ENCODE peak calls at places on chromosomes 7 and 10, in ten cellular contexts. J is fibroblast of the aortic adventitia; O is OCI-M1; Y is heart right ventricle; M is AG08396; U is stimulated activated CD4-positive, alpha-beta T cell treated with anti-CD3 and anti-CD28 coated beads, TNF-alpha, amount 100 ng/mL, for 1 hour; V is A549; X is NCI-H2081; R is HL-60; L is A172. B is an unnamed sample.

GRCh38 chr10:75137533-75138438 is 26.3 kb downstream of the SAMD8 start:
- DNase-seq in O (peak), L (peak), M (peak), Y (no peak), J (peak), U (no peak), V (peak), R (no peak), X (no peak), B (no peak)

GRCh38 chr7:155692317-155692716 is 47.9 kb downstream of the RBM33 start:
- DNase-seq in X (peak), R (no peak), Y (no peak), J (no peak), V (no peak), O (no peak), U (no peak), L (no peak), M (no peak), B (no peak)

GRCh38 chr10:69851306-69851705 is 49.6 kb downstream of the COL13A1 start:
- DNase-seq in J (peak), L (no peak), M (no peak), U (no peak), R (no peak), O (no peak), X (no peak), V (no peak), Y (no peak), B (no peak)

GRCh38 chr7:45982132-45982531 is 61.1 kb upstream of the IGFBP3 start:
- DNase-seq in O (no peak), J (no peak), L (no peak), Y (no peak), U (no peak), X (no peak), V (no peak), R (no peak), M (no peak), B (no peak)

GRCh38 chr10:88952647-88953111 is at the start of gene ACTA2:
- DNase-seq in U (no peak), M (peak), J (peak), Y (peak), V (no peak), R (no peak), O (no peak), X (no peak), L (peak), B (peak)

GRCh38 chr10:49023752-49024151 is 84.1 kb upstream of the LRRC18 start:
- DNase-seq in Y (no peak), J (peak), R (no peak), L (no peak), M (peak), O (no peak), U (no peak), X (no peak), V (no peak), B (no peak)

GRCh38 chr7:50199824-50200223 is 104.7 kb upstream of the IKZF1 start:
- DNase-seq in Y (no peak), U (no peak), O (no peak), R (no peak), J (no peak), V (no peak), L (no peak), X (no peak), M (no peak), B (no peak)

GRCh38 chr10:71627956-71628355 is 91.6 kb downstream of the C10orf105 start:
- DNase-seq in M (no peak), V (no peak), U (no peak), R (peak), L (no peak), J (no peak), O (no peak), X (no peak), Y (no peak), B (no peak)

GRCh38 chr7:41107330-41107937 is 595.5 kb downstream of the INHBA start:
- DNase-seq in M (peak), O (no peak), Y (no peak), J (peak), U (no peak), L (peak), R (no peak), V (peak), X (no peak), B (no peak)

GRCh38 chr10:71099731-71100361 is 112.5 kb upstream of the UNC5B start:
- DNase-seq in O (no peak), X (no peak), M (no peak), Y (no peak), L (no peak), V (no peak), J (no peak), R (no peak), U (no peak), B (no peak)

GRCh38 chr10:102642553-102643345 is 1.5 kb upstream of the TRIM8 start:
- DNase-seq in O (peak), U (no peak), M (peak), L (no peak), J (peak), Y (peak), X (peak), V (peak), R (peak), B (peak)

GRCh38 chr7:18895456-18895855 is 222.0 kb downstream of the TWIST1 start:
- DNase-seq in O (no peak), V (peak), M (peak), Y (no peak), X (no peak), J (peak), U (no peak), R (no peak), L (peak), B (no peak)

GRCh38 chr7:34759477-34760125 is 101.6 kb downstream of the NPSR1 start:
- DNase-seq in X (peak), L (peak), M (peak), O (peak), V (peak), Y (no peak), J (peak), R (no peak), U (no peak), B (no peak)

GRCh38 chr10:5977471-5978370 is at the start of gene IL15RA:
- DNase-seq in X (peak), V (peak), J (peak), O (peak), Y (peak), R (peak), U (peak), M (peak), L (peak), B (peak)

GRCh38 chr7:150879345-150879744 is 27.0 kb downstream of the AOC1 start:
- DNase-seq in M (no peak), J (no peak), U (no peak), Y (no peak), O (no peak), V (no peak), X (no peak), R (no peak), L (peak), B (no peak)

GRCh38 chr7:25399000-25399750 is 170.9 kb upstream of the NPVF start:
- DNase-seq in R (no peak), Y (no peak), O (no peak), X (no peak), J (no peak), M (no peak), L (no peak), V (no peak), U (no peak), B (no peak)

GRCh38 chr10:49634053-49634660 is 20.3 kb downstream of the CHAT start:
- DNase-seq in L (no peak), R (no peak), V (no peak), J (no peak), Y (no peak), M (no peak), O (no peak), X (no peak), U (no peak), B (no peak)

GRCh38 chr7:116772423-116772852 is 89.9 kb upstream of the CAPZA2 start:
- DNase-seq in O (no peak), X (no peak), J (peak), M (peak), L (peak), V (peak), U (no peak), R (no peak), Y (no peak), B (no peak)

GRCh38 chr7:122677149-122677548 is 21.8 kb downstream of the RNF133 start:
- DNase-seq in J (no peak), X (no peak), M (no peak), Y (no peak), O (no peak), V (no peak), U (no peak), L (no peak), R (no peak), B (no peak)

GRCh38 chr10:13102002-13102794 is 2.2 kb downstream of the OPTN start:
- DNase-seq in J (peak), U (no peak), V (no peak), Y (peak), O (peak), X (no peak), M (peak), L (no peak), R (no peak), B (no peak)

B was measured in stomach.